ENCODE peak calls at places on chromosome 1, in five cellular contexts. I is neural crest cell; J is IMR-90; W is activated naive CD4-positive, alpha-beta T cell treated with anti-CD3 and anti-CD28 coated beads, Interleukin-2, amount 50 U/mL, for 16 hours; U is EL. V is an unnamed sample.

GRCh38 chr1:38586993-38587646 is 272.5 kb downstream of the RRAGC start:
- DNase-seq in I (peak; percentile 52), W (peak; percentile 54), J (no peak), U (peak; percentile 32), V (no peak)

GRCh38 chr1:42737257-42737656 is 2.8 kb downstream of the CLDN19 start:
- DNase-seq in J (no peak), U (no peak), W (no peak), I (no peak), V (no peak)

GRCh38 chr1:159163609-159164008 is 7.8 kb upstream of the CADM3 start:
- DNase-seq in J (no peak), I (no peak), W (no peak), U (no peak), V (no peak)

GRCh38 chr1:196344462-196344861 is 263.8 kb downstream of the KCNT2 start:
- DNase-seq in U (no peak), W (no peak), I (no peak), J (no peak), V (no peak)

GRCh38 chr1:153533689-153534201 is 2.0 kb downstream of the S100A6 start:
- DNase-seq in W (no peak), I (no peak), J (peak; percentile 93), U (peak; percentile 96), V (peak; percentile 91)

GRCh38 chr1:84355556-84355955 is 42.7 kb upstream of the DNASE2B start:
- DNase-seq in J (no peak), W (no peak), U (no peak), I (no peak), V (peak; percentile 76)

GRCh38 chr1:238409191-238409846 is 518.6 kb upstream of the ZP4 start:
- DNase-seq in I (no peak), J (peak; percentile 93), W (no peak), U (peak; percentile 91), V (peak; percentile 85)

GRCh38 chr1:204607910-204608309 is 77.6 kb downstream of the LRRN2 start:
- DNase-seq in W (no peak), J (no peak), I (no peak), U (no peak), V (no peak)

GRCh38 chr1:221557024-221557423 is 184.9 kb downstream of the DUSP10 start:
- DNase-seq in U (peak; percentile 4), I (no peak), W (no peak), J (no peak), V (no peak)

GRCh38 chr1:163820748-163821147 is 499.0 kb downstream of the NUF2 start:
- DNase-seq in J (no peak), U (no peak), I (no peak), W (no peak), V (no peak)

GRCh38 chr1:37133276-37134145 is 99.2 kb upstream of the GRIK3 start:
- DNase-seq in U (no peak), W (no peak), I (no peak), J (no peak), V (no peak)

GRCh38 chr1:49036700-49037099 is 260.0 kb upstream of the BEND5 start:
- DNase-seq in W (no peak), I (no peak), J (no peak), U (no peak), V (no peak)

GRCh38 chr1:9413877-9414213 is 121.2 kb downstream of the SPSB1 start:
- DNase-seq in J (peak; percentile 77), U (peak; percentile 53), W (no peak), I (no peak), V (peak; percentile 74)

GRCh38 chr1:90721210-90722194 is 4.4 kb upstream of the BARHL2 start:
- DNase-seq in I (peak; percentile 71), U (peak; percentile 63), W (no peak), J (peak; percentile 41), V (peak; percentile 19)

GRCh38 chr1:246711548-246712003 is 12.6 kb upstream of the SCCPDH start:
- DNase-seq in U (no peak), J (no peak), W (no peak), I (no peak), V (no peak)

GRCh38 chr1:47231314-47232186 is 475 bp downstream of the TAL1 start:
- DNase-seq in J (peak; percentile 33), U (peak; percentile 49), I (peak; percentile 29), W (no peak), V (no peak)

GRCh38 chr1:218499021-218499691 is 154.0 kb downstream of the TGFB2 start:
- DNase-seq in J (peak; percentile 79), W (no peak), I (no peak), U (peak; percentile 93), V (no peak)

GRCh38 chr1:202272446-202272845 is 69.3 kb downstream of the UBE2T start:
- DNase-seq in J (no peak), U (no peak), I (no peak), W (no peak), V (no peak)

GRCh38 chr1:115255154-115255553 is 82.9 kb downstream of the NGF start:
- DNase-seq in I (no peak), U (peak; percentile 76), W (no peak), J (no peak), V (no peak)